ENCODE peak calls at places on chromosomes 6 and 20, in ten cellular contexts. F is EH; E is Karpas-422; A is GM12878; L is kidney tubule cell; I is progenitor cell of endocrine pancreas; Y is AG09309; H is stimulated activated naive B cell treated with anti-CD40 and anti-IgM and Interleukin-4, amounts not matched to agents 10 μg/mL and 1 μg/mL and 100 μg/mL, for 72 hours; Z is CD4-positive, alpha-beta T cell; P is NCI-H1417 treated with DMSO at 0.1 percent for 48 hours. J is an unnamed sample.

GRCh38 chr6:125918681-125919566 is 37.6 kb upstream of the HINT3 start:
- DNase-seq in Z (no peak), Y (peak), E (peak), H (peak), P (no peak), L (peak), I (no peak), A (peak), F (peak), J (peak)

GRCh38 chr6:139407718-139408222 is 33.3 kb upstream of the CITED2 start:
- DNase-seq in E (no peak), A (no peak), I (no peak), L (peak), F (peak), P (no peak), Y (peak), Z (no peak), H (no peak), J (no peak)

GRCh38 chr6:54274383-54274782 is 33.9 kb upstream of the TINAG start:
- DNase-seq in I (no peak), Z (no peak), P (no peak), F (no peak), Y (no peak), A (no peak), H (no peak), E (no peak), L (no peak), J (no peak)

GRCh38 chr6:11363881-11364576 is 131.6 kb upstream of the NEDD9 start:
- DNase-seq in E (no peak), I (no peak), H (peak), Y (no peak), Z (no peak), A (no peak), F (no peak), L (peak), P (no peak), J (no peak)

GRCh38 chr6:14059791-14060436 is 57.7 kb upstream of the CD83 start:
- DNase-seq in L (peak), P (no peak), I (no peak), Z (no peak), A (no peak), H (no peak), F (no peak), Y (no peak), E (no peak), J (no peak)

GRCh38 chr6:144480518-144480917 is 195.4 kb downstream of the UTRN start:
- DNase-seq in A (no peak), Y (no peak), L (no peak), Z (no peak), F (no peak), I (no peak), P (no peak), H (no peak), E (no peak), J (no peak)

GRCh38 chr6:148464319-148465010 is 121.8 kb downstream of the SASH1 start:
- DNase-seq in P (peak), A (peak), Z (no peak), L (peak), H (peak), Y (peak), F (peak), E (peak), I (peak), J (peak)

GRCh38 chr20:35901678-35902544 is 52.4 kb downstream of the SCAND1 start:
- DNase-seq in Y (peak), L (peak), Z (no peak), P (no peak), E (no peak), A (no peak), H (no peak), F (peak), I (no peak), J (no peak)

GRCh38 chr6:150191809-150192208 is 49.0 kb downstream of the PPP1R14C start:
- DNase-seq in I (no peak), A (no peak), Z (no peak), P (no peak), L (peak), F (peak), H (no peak), Y (no peak), E (no peak), J (no peak)

GRCh38 chr20:25233016-25233772 is 14.7 kb upstream of the PYGB start:
- DNase-seq in I (no peak), Z (no peak), E (peak), P (no peak), L (peak), Y (no peak), F (peak), A (no peak), H (no peak), J (no peak)

GRCh38 chr6:93624408-93624807 is 205.0 kb upstream of the EPHA7 start:
- DNase-seq in E (no peak), Z (no peak), I (no peak), L (no peak), P (peak), A (no peak), H (no peak), F (no peak), Y (no peak), J (no peak)

GRCh38 chr6:89048985-89049384 is 31.6 kb upstream of the PNRC1 start:
- DNase-seq in E (no peak), L (peak), A (no peak), P (no peak), H (no peak), Y (no peak), Z (no peak), F (peak), I (no peak), J (no peak)

GRCh38 chr6:147141690-147142308 is 62.4 kb upstream of the STXBP5 start:
- DNase-seq in I (no peak), P (no peak), F (peak), H (no peak), L (peak), Y (no peak), A (no peak), Z (no peak), E (no peak), J (no peak)

GRCh38 chr6:149834513-149835481 is 29.4 kb downstream of the LRP11 start:
- DNase-seq in Y (no peak), P (no peak), E (peak), A (no peak), L (peak), Z (peak), F (peak), H (peak), I (peak), J (no peak)

GRCh38 chr6:140281236-140281635 is 906.8 kb upstream of the CITED2 start:
- DNase-seq in F (peak), E (no peak), I (no peak), P (no peak), H (no peak), Y (no peak), A (no peak), Z (no peak), L (peak), J (no peak)

GRCh38 chr20:62064788-62065668 is 653 bp downstream of the TAF4 start:
- DNase-seq in F (no peak), Z (no peak), Y (no peak), A (no peak), P (no peak), H (no peak), L (peak), E (peak), I (no peak), J (no peak)

GRCh38 chr6:21931641-21932335 is 338.2 kb downstream of the SOX4 start:
- DNase-seq in P (no peak), F (peak), I (no peak), Z (no peak), L (no peak), E (no peak), H (no peak), Y (peak), A (no peak), J (no peak)

GRCh38 chr20:4814696-4815252 is 93.1 kb downstream of the PRND start:
- DNase-seq in Z (peak), Y (no peak), F (no peak), P (no peak), A (peak), I (no peak), L (peak), E (peak), H (peak), J (no peak)

GRCh38 chr6:36967301-36967700 is 12.8 kb downstream of the PI16 start:
- DNase-seq in H (no peak), L (no peak), F (no peak), E (no peak), I (no peak), A (no peak), Y (no peak), P (no peak), Z (no peak), J (no peak)

GRCh38 chr20:37564388-37565133 is 36.9 kb upstream of the BLCAP start:
- DNase-seq in H (peak), Z (peak), I (peak), E (peak), Y (no peak), F (peak), P (peak), A (no peak), L (peak), J (no peak)

GRCh38 chr6:339480-339879 is 47.2 kb downstream of the DUSP22 start:
- DNase-seq in I (no peak), A (no peak), Z (no peak), L (no peak), P (no peak), H (no peak), E (no peak), F (no peak), Y (no peak), J (no peak)

GRCh38 chr20:2986466-2986865 is 57.0 kb upstream of the GNRH2 start:
- DNase-seq in F (no peak), I (no peak), P (no peak), L (peak), A (no peak), Y (no peak), H (no peak), Z (no peak), E (no peak), J (no peak)

GRCh38 chr6:76174722-76175121 is 102.3 kb upstream of the IMPG1 start:
- DNase-seq in A (no peak), L (no peak), I (no peak), P (no peak), H (no peak), Z (no peak), Y (no peak), F (no peak), E (no peak), J (no peak)

GRCh38 chr20:32777177-32777956 is 15.2 kb downstream of the DNMT3B start:
- DNase-seq in I (no peak), Z (no peak), E (no peak), F (no peak), H (no peak), A (no peak), L (peak), Y (no peak), P (no peak), J (no peak)

GRCh38 chr20:11445891-11446290 is 471.8 kb upstream of the BTBD3 start:
- DNase-seq in Z (no peak), I (no peak), P (no peak), H (no peak), A (no peak), E (no peak), L (no peak), F (peak), Y (no peak), J (no peak)

GRCh38 chr6:35050291-35050987 is 90.7 kb downstream of the TCP11 start:
- DNase-seq in Z (no peak), A (no peak), L (no peak), P (no peak), H (no peak), I (no peak), E (no peak), F (no peak), Y (no peak), J (no peak)

GRCh38 chr20:50578061-50578777 is 68.0 kb downstream of the PTPN1 start:
- DNase-seq in Y (no peak), P (no peak), Z (no peak), E (no peak), F (no peak), I (no peak), H (no peak), L (no peak), A (no peak), J (no peak)

GRCh38 chr6:74366634-74367033 is 670.6 kb downstream of the CD109 start:
- DNase-seq in E (no peak), Z (no peak), I (no peak), A (no peak), Y (no peak), H (no peak), L (no peak), F (peak), P (no peak), J (no peak)

GRCh38 chr6:110325197-110325596 is 33.0 kb downstream of the METTL24 start:
- DNase-seq in P (no peak), A (no peak), I (no peak), F (peak), Z (no peak), L (no peak), H (no peak), E (no peak), Y (peak), J (no peak)

GRCh38 chr20:51732454-51732791 is 35.8 kb downstream of the ATP9A start:
- DNase-seq in F (peak), I (no peak), A (no peak), P (no peak), Z (no peak), Y (no peak), L (no peak), E (no peak), H (no peak), J (no peak)

GRCh38 chr6:41371992-41372525 is 36.7 kb downstream of the NCR2 start:
- DNase-seq in H (no peak), Y (no peak), Z (no peak), P (no peak), L (peak), E (no peak), I (no peak), A (no peak), F (peak), J (no peak)

GRCh38 chr6:3748208-3748701 is 3.3 kb downstream of the PXDC1 start:
- DNase-seq in F (peak), Z (no peak), P (no peak), Y (peak), E (peak), I (peak), A (no peak), H (no peak), L (peak), J (no peak)

GRCh38 chr20:34046330-34046729 is 52.6 kb downstream of the RALY start:
- DNase-seq in P (no peak), A (no peak), E (no peak), L (no peak), I (no peak), H (no peak), F (no peak), Y (no peak), Z (no peak), J (no peak)

GRCh38 chr6:157443066-157443800 is 62.2 kb downstream of the ZDHHC14 start:
- DNase-seq in E (no peak), Y (peak), P (no peak), Z (no peak), A (peak), H (peak), F (peak), I (no peak), L (peak), J (no peak)

J was measured in GM12864.